ENCODE peak calls at places on chromosome 12, in four cellular contexts. One of them, this sample, is unnamed.

GRCh38 chr12:64983771-64984170 is 137.3 kb downstream of the WIF1 start:
- DNase-seq in SK-N-SH: no peak
- DNase-seq in cardiac fibroblast: no peak
- DNase-seq in hepatocyte: no peak
- DNase-seq in this sample: no peak

GRCh38 chr12:125381373-125381772 is 316.1 kb downstream of the AACS start:
- DNase-seq in hepatocyte: no peak
- DNase-seq in SK-N-SH: no peak
- DNase-seq in cardiac fibroblast: no peak
- DNase-seq in this sample: peak; percentile 17

GRCh38 chr12:57093412-57094193 is 4.7 kb downstream of the NAB2 start:
- DNase-seq in cardiac fibroblast: peak; percentile 82
- DNase-seq in hepatocyte: peak; percentile 77
- DNase-seq in SK-N-SH: peak; percentile 89
- DNase-seq in this sample: peak; percentile 93

GRCh38 chr12:88383405-88383804 is 196.9 kb downstream of the KITLG start:
- DNase-seq in hepatocyte: no peak
- DNase-seq in cardiac fibroblast: no peak
- DNase-seq in SK-N-SH: no peak
- DNase-seq in this sample: no peak

GRCh38 chr12:25957898-25958253 is 606 bp upstream of the RASSF8 start:
- DNase-seq in SK-N-SH: no peak
- DNase-seq in cardiac fibroblast: peak; percentile 96
- DNase-seq in hepatocyte: no peak
- DNase-seq in this sample: no peak

GRCh38 chr12:92408072-92408900 is 262.6 kb upstream of the BTG1 start:
- DNase-seq in cardiac fibroblast: peak; percentile 47
- DNase-seq in hepatocyte: peak; percentile 15
- DNase-seq in SK-N-SH: peak; percentile 55
- DNase-seq in this sample: peak; percentile 44

GRCh38 chr12:11794311-11794710 is 144.8 kb downstream of the ETV6 start:
- DNase-seq in cardiac fibroblast: no peak
- DNase-seq in hepatocyte: no peak
- DNase-seq in SK-N-SH: no peak
- DNase-seq in this sample: no peak

GRCh38 chr12:5745251-5745888 is 199.7 kb downstream of the ANO2 start:
- DNase-seq in cardiac fibroblast: peak; percentile 19
- DNase-seq in SK-N-SH: peak; percentile 55
- DNase-seq in hepatocyte: peak; percentile 85
- DNase-seq in this sample: peak; percentile 79

GRCh38 chr12:14416658-14417057 is 51.2 kb downstream of the ATF7IP start:
- DNase-seq in cardiac fibroblast: peak; percentile 90
- DNase-seq in SK-N-SH: peak; percentile 27
- DNase-seq in hepatocyte: peak; percentile 46
- DNase-seq in this sample: peak; percentile 16

GRCh38 chr12:109571773-109572505 is 1.4 kb downstream of the MMAB start:
- DNase-seq in hepatocyte: no peak
- DNase-seq in cardiac fibroblast: no peak
- DNase-seq in SK-N-SH: no peak
- DNase-seq in this sample: no peak
- H3K4me3 ChIP-seq in hepatocyte: no peak overlapping the region
- H3K4me3 ChIP-seq in cardiac fibroblast: peak overlapping the region; percentile 91
- H3K4me3 ChIP-seq in SK-N-SH: no peak overlapping the region
- H3K4me3 ChIP-seq in this sample: no peak overlapping the region

DNA sequence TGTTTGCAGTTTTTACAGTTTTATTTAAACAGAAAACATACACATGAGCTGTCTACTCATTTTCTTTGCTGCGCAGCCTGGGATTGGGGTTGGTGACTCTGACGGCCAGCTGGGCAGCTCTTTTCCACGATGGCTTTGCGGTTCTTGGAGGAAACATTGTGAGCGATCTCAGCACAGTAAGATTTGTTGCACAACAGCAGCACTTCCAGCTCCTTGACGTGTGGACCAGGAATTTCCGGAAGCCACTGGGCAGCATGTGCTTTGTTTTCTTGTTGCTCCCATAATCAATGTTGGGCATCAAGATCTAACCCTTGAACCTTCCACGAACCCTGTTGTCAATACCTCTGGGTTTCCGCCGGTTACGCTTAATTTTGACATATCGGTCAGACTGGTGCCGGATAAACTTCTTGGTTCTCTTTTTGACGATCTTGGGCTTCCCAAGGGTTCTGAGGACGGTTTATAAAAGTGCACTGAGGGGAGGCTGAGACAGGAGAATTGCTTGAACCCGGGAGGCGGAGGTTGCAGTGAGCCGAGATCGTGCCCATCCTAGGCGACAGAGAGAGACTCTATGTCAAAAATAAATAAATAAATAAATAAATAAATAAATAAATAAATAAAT is 21.8 kb downstream of the FKBP11 start:
- DNase-seq in cardiac fibroblast: peak; percentile 81
- DNase-seq in hepatocyte: no peak
- DNase-seq in SK-N-SH: no peak
- DNase-seq in this sample: no peak
- H3K4me3 ChIP-seq in cardiac fibroblast: peak overlapping the region; percentile 21
- H3K4me3 ChIP-seq in hepatocyte: no peak overlapping the region
- H3K4me3 ChIP-seq in SK-N-SH: no peak overlapping the region
- H3K4me3 ChIP-seq in this sample: no peak overlapping the region

DNA sequence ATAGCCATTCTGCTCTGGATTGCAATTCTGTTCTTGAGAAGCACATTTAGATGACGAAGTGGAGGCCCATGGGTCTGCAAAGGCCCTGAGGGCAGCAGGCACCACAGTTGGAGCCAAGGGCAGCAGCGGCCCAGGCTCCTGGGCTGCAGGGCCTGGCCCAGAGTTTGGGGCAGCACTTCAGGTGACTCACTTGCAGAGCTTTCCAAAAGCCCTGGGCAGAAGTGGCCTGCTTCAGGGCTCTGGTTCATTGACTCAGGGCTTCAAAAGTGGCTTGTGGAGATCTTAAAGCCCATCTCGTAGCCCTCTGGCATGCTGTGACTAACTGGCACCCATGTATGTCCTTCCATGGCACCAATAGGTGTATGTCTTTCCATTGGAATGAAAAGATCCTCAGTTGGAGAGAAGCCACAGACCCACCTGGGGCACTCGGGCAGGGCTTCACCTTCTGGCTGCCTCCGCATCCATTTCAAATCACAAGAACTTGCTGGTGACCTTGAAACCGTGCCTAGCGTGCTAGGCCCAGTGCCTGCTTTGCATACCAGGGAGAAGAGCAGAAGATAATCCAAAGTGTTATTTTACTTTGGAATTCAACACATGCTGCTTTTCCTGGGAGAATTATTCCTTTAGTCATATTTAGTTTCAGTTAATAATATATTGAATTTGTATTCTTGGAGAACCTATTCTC is 106.7 kb downstream of the PRMT8 start:
- DNase-seq in cardiac fibroblast: no peak
- DNase-seq in SK-N-SH: no peak
- DNase-seq in hepatocyte: no peak
- DNase-seq in this sample: no peak
- H3K4me3 ChIP-seq in cardiac fibroblast: no peak overlapping the region
- H3K4me3 ChIP-seq in SK-N-SH: no peak overlapping the region
- H3K4me3 ChIP-seq in hepatocyte: no peak overlapping the region
- H3K4me3 ChIP-seq in this sample: no peak overlapping the region

GRCh38 chr12:69334138-69334537 is 14.0 kb upstream of the LYZ start:
- DNase-seq in cardiac fibroblast: no peak
- DNase-seq in hepatocyte: no peak
- DNase-seq in SK-N-SH: no peak
- DNase-seq in this sample: no peak

GRCh38 chr12:69341328-69341727 is 6.9 kb upstream of the LYZ start:
- DNase-seq in SK-N-SH: no peak
- DNase-seq in cardiac fibroblast: no peak
- DNase-seq in hepatocyte: no peak
- DNase-seq in this sample: no peak

GRCh38 chr12:69339999-69340398 is 8.2 kb upstream of the LYZ start:
- DNase-seq in SK-N-SH: no peak
- DNase-seq in cardiac fibroblast: no peak
- DNase-seq in hepatocyte: no peak
- DNase-seq in this sample: no peak

GRCh38 chr12:69338120-69338859 is 9.9 kb upstream of the LYZ start:
- DNase-seq in cardiac fibroblast: no peak
- DNase-seq in hepatocyte: no peak
- DNase-seq in SK-N-SH: no peak
- DNase-seq in this sample: no peak

GRCh38 chr12:69337325-69337724 is 10.9 kb upstream of the LYZ start:
- DNase-seq in cardiac fibroblast: no peak
- DNase-seq in hepatocyte: no peak
- DNase-seq in SK-N-SH: no peak
- DNase-seq in this sample: no peak
- H3K4me3 ChIP-seq in cardiac fibroblast: no peak overlapping the region
- H3K4me3 ChIP-seq in hepatocyte: no peak overlapping the region
- H3K4me3 ChIP-seq in SK-N-SH: no peak overlapping the region
- H3K4me3 ChIP-seq in this sample: no peak overlapping the region